ENCODE peak calls at places on chromosomes 1 and 21, in eight cellular contexts. F is cardiac muscle cell; W is heart left ventricle; I is uterus; A is activated CD8-positive, alpha-beta memory T cell treated with anti-CD3 and anti-CD28 coated beads, Interleukin-2, amount 50 U/mL, for 48 hours; N is AG08396; K is CD8-positive, alpha-beta T cell; Z is T-helper 17 cell. R is an unnamed sample.

GRCh38 chr1:234605983-234606730 is 3.8 kb downstream of the IRF2BP2 start:
- DNase-seq in F (no peak), W (peak), I (no peak), A (no peak), N (no peak), K (no peak), Z (no peak), R (peak)

GRCh38 chr1:85935234-85935633 is 221.3 kb downstream of the COL24A1 start:
- DNase-seq in F (no peak), W (no peak), I (no peak), A (no peak), N (peak), K (no peak), Z (no peak), R (no peak)

GRCh38 chr1:181161170-181161870 is 72.8 kb downstream of the IER5 start:
- DNase-seq in F (no peak), W (no peak), I (no peak), A (no peak), N (no peak), K (no peak), Z (no peak), R (no peak)

GRCh38 chr1:64171797-64172281 is 31.6 kb upstream of the UBE2U start:
- DNase-seq in F (no peak), W (no peak), I (no peak), A (no peak), N (no peak), K (no peak), Z (no peak), R (no peak)

GRCh38 chr1:158117854-158118691 is 62.6 kb upstream of the CD1D start:
- DNase-seq in F (peak), W (peak), I (peak), A (peak), N (peak), K (peak), Z (no peak), R (peak)

GRCh38 chr1:220123889-220124288 is 30.0 kb downstream of the IARS2 start:
- DNase-seq in F (no peak), W (no peak), I (no peak), A (no peak), N (no peak), K (no peak), Z (no peak), R (no peak)

GRCh38 chr1:21855257-21856096 is 43.4 kb downstream of the LDLRAD2 start:
- DNase-seq in F (no peak), W (no peak), I (no peak), A (no peak), N (no peak), K (no peak), Z (no peak), R (no peak)

GRCh38 chr1:63368131-63368530 is 704 bp downstream of the ALG6 start:
- DNase-seq in F (no peak), W (no peak), I (no peak), A (no peak), N (peak), K (no peak), Z (no peak), R (no peak)

GRCh38 chr1:231186356-231187115 is 24.7 kb downstream of the TRIM67 start:
- DNase-seq in F (no peak), W (no peak), I (no peak), A (no peak), N (no peak), K (no peak), Z (no peak), R (peak)

GRCh38 chr1:169259816-169260215 is 107.8 kb downstream of the NME7 start:
- DNase-seq in F (no peak), W (no peak), I (no peak), A (no peak), N (no peak), K (no peak), Z (no peak), R (no peak)

GRCh38 chr1:90358448-90358847 is 358.7 kb downstream of the BARHL2 start:
- DNase-seq in F (no peak), W (no peak), I (no peak), A (no peak), N (no peak), K (no peak), Z (no peak), R (no peak)

GRCh38 chr1:37901191-37901892 is 42.0 kb upstream of the MTF1 start:
- DNase-seq in F (no peak), W (no peak), I (no peak), A (no peak), N (no peak), K (no peak), Z (no peak), R (no peak)

GRCh38 chr1:106615473-106615872 is 441.0 kb upstream of the PRMT6 start:
- DNase-seq in F (no peak), W (no peak), I (no peak), A (no peak), N (no peak), K (no peak), Z (no peak), R (no peak)

GRCh38 chr1:215022204-215022603 is 60.3 kb upstream of the KCNK2 start:
- DNase-seq in F (no peak), W (no peak), I (no peak), A (no peak), N (no peak), K (no peak), Z (no peak), R (no peak)

GRCh38 chr1:53069663-53070327 is 7.8 kb downstream of the PODN start:
- DNase-seq in F (no peak), W (peak), I (peak), A (peak), N (no peak), K (peak), Z (no peak), R (no peak)

GRCh38 chr1:12452262-12452661 is 165.7 kb downstream of the DHRS3 start:
- DNase-seq in F (no peak), W (no peak), I (no peak), A (no peak), N (no peak), K (no peak), Z (no peak), R (no peak)

GRCh38 chr1:47760248-47760629 is 236.9 kb downstream of the TRABD2B start:
- DNase-seq in F (no peak), W (no peak), I (no peak), A (no peak), N (no peak), K (no peak), Z (no peak), R (peak)

GRCh38 chr21:32914424-32915070 is 111.2 kb upstream of the OLIG2 start:
- DNase-seq in F (no peak), W (no peak), I (no peak), A (no peak), N (no peak), K (no peak), Z (no peak), R (no peak)

GRCh38 chr1:155976062-155976912 is 2.1 kb downstream of the ARHGEF2 start:
- DNase-seq in F (no peak), W (peak), I (peak), A (peak), N (peak), K (peak), Z (peak), R (peak)

GRCh38 chr1:78553859-78554258 is 63.1 kb downstream of the PTGFR start:
- DNase-seq in F (no peak), W (no peak), I (no peak), A (no peak), N (peak), K (no peak), Z (no peak), R (peak)